ENCODE peak calls at places on chromosomes 11 and 22, in four cellular contexts. B is OCI-LY7, R is HCT116, C is SK-N-SH. Q is an unnamed sample. For H3K79me2, H3K4me1 and H3K9me2, the result is how much of the 10 kb centered on the place peaks cover.

GRCh38 chr11:45405916-45406670 is 120.0 kb upstream of the SYT13 start:
- DNase-seq in R (no peak), C (no peak), B (peak), Q (no peak)

GRCh38 chr22:32583074-32583677 is 108.6 kb downstream of the FBXO7 start:
- DNase-seq in R (no peak), B (no peak), C (no peak), Q (no peak)

GRCh38 chr22:44698531-44699421 is 3.2 kb upstream of the PRR5 start:
- DNase-seq in C (no peak), B (no peak), R (no peak), Q (peak)

GRCh38 chr11:83764643-83765042 is 478.5 kb upstream of the CCDC90B start:
- DNase-seq in B (no peak), R (no peak), C (no peak), Q (no peak)

GRCh38 chr11:23406131-23406819 is 546.0 kb upstream of the CCDC179 start:
- DNase-seq in R (no peak), C (no peak), B (no peak), Q (no peak)

GRCh38 chr22:44449683-44450425 is 48.2 kb downstream of the RTL6 start:
- DNase-seq in C (no peak), R (no peak), B (no peak), Q (no peak)

GRCh38 chr11:60119708-60120107 is 31.2 kb downstream of the MS4A2 start:
- DNase-seq in B (no peak), R (no peak), C (no peak), Q (no peak)

GRCh38 chr22:30943368-30943767 is 25.2 kb downstream of the MORC2 start:
- DNase-seq in B (no peak), C (no peak), R (no peak), Q (no peak)

GRCh38 chr11:2261436-2262230 is 8.8 kb downstream of the ASCL2 start:
- DNase-seq in C (no peak), B (no peak), R (no peak), Q (no peak)

GRCh38 chr11:10858505-10859360 is 880 bp upstream of the ZBED5 start:
- DNase-seq in B (peak), R (no peak), C (peak), Q (peak)

GRCh38 chr11:3087821-3088800 is 30.9 kb upstream of the CARS1 start:
- DNase-seq in B (no peak), C (peak), R (no peak), Q (no peak)

GRCh38 chr11:32068134-32068533 is 22.7 kb upstream of the RCN1 start:
- DNase-seq in R (no peak), C (no peak), B (no peak), Q (peak)

GRCh38 chr11:78216021-78216420 is 27.3 kb downstream of the USP35 start:
- DNase-seq in R (no peak), B (no peak), C (no peak), Q (no peak)

GRCh38 chr22:42747701-42748513 is 27.2 kb upstream of the A4GALT start:
- DNase-seq in R (no peak), B (no peak), C (no peak), Q (peak)

GRCh38 chr11:133961890-133962289 is 5.1 kb upstream of the IGSF9B start:
- DNase-seq in R (no peak), B (no peak), C (no peak), Q (no peak)

GRCh38 chr11:76596652-76597051 is 73.9 kb downstream of the LRRC32 start:
- DNase-seq in C (peak), R (no peak), B (no peak), Q (no peak)

GRCh38 chr22:24514241-24515024 is 19.3 kb downstream of the UPB1 start:
- DNase-seq in C (no peak), B (no peak), R (no peak), Q (peak)

GRCh38 chr11:58276151-58276550 is 8.1 kb upstream of the OR10W1 start:
- DNase-seq in R (no peak), B (no peak), C (no peak), Q (no peak)

GRCh38 chr11:67648140-67648795 is 2.3 kb downstream of the ACY3 start:
- DNase-seq in R (peak), C (no peak), B (peak), Q (peak)

GRCh38 chr22:47620391-47620790 is 857.9 kb downstream of the TBC1D22A start:
- DNase-seq in R (no peak), C (no peak), B (no peak), Q (no peak)

GRCh38 chr11:17813391-17814059 is 78.9 kb downstream of the KCNC1 start:
- DNase-seq in C (no peak), R (no peak), B (no peak), Q (no peak)

GRCh38 chr11:118928108-118928869 is 2.6 kb upstream of the BCL9L start:
- DNase-seq in B (peak), R (peak), C (peak), Q (peak)

GRCh38 chr22:45762545-45763235 is 91.1 kb downstream of the ATXN10 start:
- DNase-seq in C (no peak), B (no peak), R (no peak), Q (no peak)

GRCh38 chr11:10623797-10624761 is 55.6 kb upstream of the LYVE1 start:
- DNase-seq in C (peak), R (peak), B (peak), Q (no peak)

DNA sequence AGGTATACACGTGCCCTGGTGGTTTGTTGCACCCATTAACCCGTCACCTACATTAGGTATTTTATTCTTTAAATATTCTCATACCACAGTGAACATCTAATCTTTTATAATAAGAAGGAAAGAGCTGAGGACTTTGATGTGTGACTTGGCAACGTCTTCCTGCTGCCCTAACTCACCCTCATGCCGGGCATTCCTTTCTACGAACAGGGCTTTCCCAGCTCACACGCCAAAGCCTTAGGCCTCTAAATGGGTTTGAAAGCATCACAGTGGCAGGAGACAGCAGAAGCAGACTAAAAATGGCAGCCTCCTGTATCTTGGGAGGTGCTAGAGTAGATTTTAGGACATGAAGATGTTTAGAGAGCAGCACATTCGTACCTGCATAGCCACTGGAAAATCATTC is 52.6 kb downstream of the CLTCL1 start:
- DNase-seq in B (no peak), C (no peak), R (no peak), Q (no peak)
- H3K79me2 ChIP-seq in B (under half), C (under half), R (under half), Q (under half)

GRCh38 chr11:72521672-72522071 is 87.3 kb upstream of the CLPB start:
- DNase-seq in C (no peak), B (no peak), R (no peak), Q (no peak)

GRCh38 chr11:72524711-72525110 is 90.4 kb upstream of the CLPB start:
- DNase-seq in C (no peak), R (no peak), B (no peak), Q (no peak)

GRCh38 chr11:72520815-72521214 is 86.5 kb upstream of the CLPB start:
- DNase-seq in R (no peak), C (no peak), B (no peak), Q (no peak)

GRCh38 chr11:72523991-72524390 is 89.7 kb upstream of the CLPB start:
- DNase-seq in C (no peak), R (no peak), B (no peak), Q (no peak)

GRCh38 chr11:72522186-72522585 is 87.9 kb upstream of the CLPB start:
- DNase-seq in B (no peak), C (no peak), R (no peak), Q (no peak)
- H3K4me1 ChIP-seq in B (under half), C (under half), R (under half), Q (under half)

GRCh38 chr11:132898021-132898420 is 634.3 kb downstream of the OPCML start:
- DNase-seq in B (no peak), C (no peak), R (no peak), Q (no peak)
- H3K9me2 ChIP-seq in B (under half), C (under half), R (under half), Q (under half)

DNA sequence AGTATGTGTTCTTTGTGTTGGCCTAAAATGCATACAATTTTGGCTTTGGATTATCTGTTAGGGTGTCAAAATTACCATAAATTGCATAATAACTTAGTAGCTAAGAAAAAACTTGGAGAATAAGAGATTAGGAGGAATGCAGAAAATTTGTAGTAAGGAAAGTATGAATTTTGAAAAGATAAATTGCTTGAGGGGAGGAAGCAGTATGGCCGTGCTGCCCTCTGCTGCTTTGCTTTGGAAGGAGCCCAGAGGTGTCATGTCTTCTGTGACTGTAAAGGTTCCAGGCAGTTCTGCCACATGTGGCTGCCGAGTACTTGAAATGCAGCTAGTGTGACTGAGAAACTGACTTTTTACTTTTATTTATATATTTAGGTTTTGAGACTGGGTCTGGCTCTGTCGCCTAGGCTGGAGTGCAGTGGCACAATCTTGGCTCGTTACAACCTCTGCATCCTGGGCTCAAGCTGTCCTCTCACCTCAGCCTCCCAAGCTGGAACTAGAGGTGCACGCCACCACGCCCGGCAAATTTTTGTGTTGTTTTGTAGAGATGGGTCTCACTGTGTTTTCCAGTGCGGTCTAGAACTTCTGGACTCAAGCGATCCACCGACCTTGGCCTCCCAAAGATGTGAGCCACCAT is 1.8 kb downstream of the ADSL start:
- DNase-seq in C (peak), B (peak), R (peak), Q (peak)
- H3K79me2 ChIP-seq in C (under half), B (half or more), R (half or more), Q (half or more)

GRCh38 chr22:26547426-26547825 is 35.2 kb upstream of the TFIP11 start:
- DNase-seq in R (no peak), B (no peak), C (no peak), Q (no peak)

GRCh38 chr22:26547837-26548236 is 35.6 kb upstream of the TFIP11 start:
- DNase-seq in C (no peak), B (no peak), R (no peak), Q (no peak)

GRCh38 chr22:26545827-26546226 is 33.6 kb upstream of the TFIP11 start:
- DNase-seq in R (no peak), C (no peak), B (no peak), Q (no peak)

GRCh38 chr22:26545385-26545784 is 33.1 kb upstream of the TFIP11 start:
- DNase-seq in R (no peak), B (no peak), C (no peak), Q (no peak)

GRCh38 chr22:26546282-26546681 is 34.0 kb upstream of the TFIP11 start:
- DNase-seq in R (no peak), C (no peak), B (no peak), Q (no peak)
- H3K4me1 ChIP-seq in R (under half), C (under half), B (under half), Q (under half)

DNA sequence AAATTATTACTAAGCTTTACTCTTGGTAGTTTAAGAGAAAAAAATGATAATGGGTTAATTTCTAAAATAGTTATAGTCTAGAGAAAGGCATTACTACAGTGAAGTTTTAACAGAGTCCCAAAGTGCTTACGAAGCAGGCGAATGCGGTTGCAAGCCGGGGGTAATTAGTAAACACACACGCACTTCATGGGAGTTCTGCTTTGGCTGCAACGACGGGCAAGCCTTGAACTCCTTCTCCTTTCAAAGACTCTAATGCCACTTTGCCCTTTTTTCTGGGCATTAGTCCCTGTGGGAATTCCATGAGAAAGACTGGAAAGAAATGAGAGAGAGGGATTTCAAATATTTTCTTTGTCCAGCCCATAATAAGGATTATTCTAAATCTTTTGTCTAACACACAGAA is 66.1 kb downstream of the TENM4 start:
- DNase-seq in R (no peak), B (no peak), C (no peak), Q (no peak)
- H3K9me2 ChIP-seq in R (under half), B (under half), C (under half), Q (under half)